ENCODE peak calls at places on chromosomes 4 and X, in seven cellular contexts. D is astrocyte of the cerebellum; N is neural crest cell; S is CD8-positive, alpha-beta T cell; B is stomach; K is BJ; R is RWPE1. M is an unnamed sample.

GRCh38 chrX:155441097-155441496 is 17.3 kb downstream of the F8A3 start:
- DNase-seq in N (no peak), D (no peak), R (no peak), K (no peak), S (no peak), B (no peak), M (no peak)

GRCh38 chr4:145216532-145216931 is 36.1 kb upstream of the OTUD4 start:
- DNase-seq in N (no peak), R (peak; percentile 34), B (no peak), D (peak; percentile 16), S (no peak), K (no peak), M (no peak)

GRCh38 chr4:22485751-22486150 is 30.1 kb downstream of the ADGRA3 start:
- DNase-seq in N (no peak), S (no peak), K (no peak), R (peak; percentile 61), D (peak; percentile 90), B (no peak), M (no peak)

GRCh38 chrX:115134366-115134765 is 54.8 kb upstream of the RBMXL3 start:
- DNase-seq in S (no peak), D (no peak), K (no peak), R (no peak), N (no peak), B (no peak), M (no peak)

GRCh38 chr4:186486172-186486571 is 69.2 kb downstream of the MTNR1A start:
- DNase-seq in R (no peak), B (no peak), D (peak; percentile 26), K (no peak), S (no peak), N (peak; percentile 39), M (no peak)

GRCh38 chrX:13493659-13494058 is 75.7 kb upstream of the EGFL6 start:
- DNase-seq in D (no peak), R (no peak), K (no peak), B (no peak), N (no peak), S (no peak), M (no peak)

GRCh38 chr4:76634239-76634638 is 199.2 kb downstream of the SHROOM3 start:
- DNase-seq in B (no peak), S (no peak), N (no peak), D (no peak), K (peak; percentile 62), R (peak; percentile 78), M (no peak)

GRCh38 chrX:136306182-136306581 is 5.4 kb downstream of the ADGRG4 start:
- DNase-seq in R (no peak), K (no peak), S (no peak), N (no peak), B (no peak), D (no peak), M (no peak)

GRCh38 chr4:146153964-146154536 is 21.5 kb upstream of the LSM6 start:
- DNase-seq in S (no peak), D (no peak), N (no peak), R (no peak), K (no peak), B (no peak), M (no peak)

GRCh38 chr4:72744103-72744725 is 175.2 kb upstream of the ADAMTS3 start:
- DNase-seq in R (no peak), B (no peak), N (no peak), K (no peak), S (no peak), D (peak; percentile 28), M (no peak)

GRCh38 chrX:11577603-11578002 is 88.1 kb downstream of the ARHGAP6 start:
- DNase-seq in S (no peak), B (no peak), D (no peak), R (no peak), K (no peak), N (no peak), M (no peak)

GRCh38 chr4:140372607-140373327 is 679 bp upstream of the SCOC start:
- DNase-seq in S (peak; percentile 27), R (peak; percentile 8), N (no peak), B (no peak), K (no peak), D (no peak), M (no peak)

GRCh38 chrX:68898661-68899060 is 69.8 kb downstream of the EFNB1 start:
- DNase-seq in K (no peak), S (no peak), N (no peak), B (no peak), D (no peak), R (no peak), M (no peak)

GRCh38 chr4:93436000-93436626 is 392.4 kb upstream of the ATOH1 start:
- DNase-seq in K (no peak), S (no peak), N (no peak), R (no peak), B (no peak), D (no peak), M (no peak)

GRCh38 chr4:108270466-108271450 is 102.0 kb upstream of the LEF1 start:
- DNase-seq in B (no peak), N (no peak), D (peak; percentile 53), K (peak; percentile 28), S (no peak), R (no peak), M (peak; percentile 65)

GRCh38 chrX:122094611-122095010 is 1047.2 kb downstream of the GLUD2 start:
- DNase-seq in K (no peak), N (no peak), D (no peak), S (no peak), B (no peak), R (peak; percentile 0), M (no peak)

GRCh38 chr4:6709230-6710114 is at the start of gene MRFAP1L1:
- DNase-seq in S (peak; percentile 95), K (peak; percentile 80), D (peak; percentile 91), R (peak; percentile 95), B (peak; percentile 98), N (peak; percentile 95), M (peak; percentile 89)
- TF ChIP-seq CTCF in S (no peak), K (peak; percentile 27), D (peak; percentile 26), R (no peak), B (no peak), N (peak; percentile 28), M (no peak)

GRCh38 chr4:48450740-48451139 is 32.4 kb upstream of the SLC10A4 start:
- DNase-seq in R (no peak), N (no peak), B (no peak), K (no peak), S (no peak), D (no peak), M (no peak)

GRCh38 chr4:48439988-48440387 is 43.2 kb upstream of the SLC10A4 start:
- DNase-seq in K (no peak), D (peak; percentile 4), N (no peak), R (no peak), B (peak; percentile 34), S (no peak), M (no peak)

GRCh38 chr4:48449151-48449550 is 34.0 kb upstream of the SLC10A4 start:
- DNase-seq in B (no peak), N (no peak), K (no peak), R (no peak), S (no peak), D (no peak), M (no peak)

DNA sequence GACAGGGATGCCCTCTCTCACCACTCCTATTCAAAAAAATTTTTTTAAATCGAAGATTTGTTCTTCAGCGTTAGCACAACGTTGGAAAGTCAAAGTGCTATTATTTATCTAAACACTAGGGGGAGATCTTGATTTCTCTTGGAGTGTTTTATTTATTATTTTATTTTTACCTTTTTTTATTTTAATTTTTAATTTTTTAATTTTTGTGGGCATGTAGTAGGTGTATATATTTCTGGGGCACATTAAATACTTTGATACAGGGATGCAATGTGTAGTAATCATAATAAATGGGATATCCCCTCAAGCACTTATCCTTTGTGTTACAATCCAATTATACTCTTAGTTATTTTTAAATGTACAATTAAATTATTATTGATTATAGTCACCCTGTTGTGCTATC is 37.4 kb upstream of the SLC10A4 start:
- DNase-seq in R (peak; percentile 26), D (no peak), S (no peak), N (no peak), B (no peak), K (no peak), M (no peak)
- TF ChIP-seq CTCF in R (peak; percentile 62), D (peak; percentile 18), S (peak; percentile 69), N (peak; percentile 75), B (peak; percentile 23), K (peak; percentile 44), M (peak; percentile 36)

GRCh38 chrX:70436380-70436779 is 8.3 kb upstream of the DLG3 start:
- DNase-seq in N (peak; percentile 33), R (no peak), D (no peak), B (no peak), K (no peak), S (no peak), M (no peak)
- TF ChIP-seq CTCF in N (peak; percentile 37), R (no peak), D (no peak), B (no peak), K (no peak), S (no peak), M (no peak)

DNA sequence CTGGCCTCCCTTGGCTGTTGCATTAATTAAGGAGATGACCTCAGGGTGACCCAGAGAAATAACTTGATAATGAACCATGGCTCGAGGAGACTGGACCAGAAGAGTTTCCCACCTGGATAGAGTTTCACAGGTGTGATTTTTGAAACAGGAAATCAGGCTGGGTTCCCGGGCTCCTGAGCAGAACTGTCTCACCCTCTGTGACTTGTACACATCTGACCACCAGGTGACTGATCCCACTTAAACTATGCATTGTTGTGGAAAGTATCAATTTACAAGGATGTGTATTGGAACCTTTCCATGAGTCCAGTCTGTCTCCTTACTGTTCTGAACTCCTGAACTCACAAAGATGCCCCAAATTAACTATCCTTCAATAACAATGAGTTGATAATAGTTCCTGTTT is 220.3 kb downstream of the PTTG2 start:
- DNase-seq in K (no peak), D (no peak), N (no peak), R (no peak), S (no peak), B (no peak), M (no peak)
- TF ChIP-seq CTCF in K (no peak), D (peak; percentile 9), N (no peak), R (no peak), S (no peak), B (no peak), M (no peak)

M was measured in kidney epithelial cell.